ENCODE peak calls at places on chromosomes 7 and 10, in four cellular contexts. S is mesenchymal stem cell, K is IMR-90, J is H9. E is an unnamed sample.

GRCh38 chr10:93915603-93916002 is 21.8 kb downstream of the SLC35G1 start:
- DNase-seq in S (no peak), K (no peak), J (peak; percentile 68), E (no peak)

GRCh38 chr7:99244942-99245341 is 27.7 kb upstream of the MYH16 start:
- DNase-seq in S (no peak), K (peak; percentile 67), J (no peak), E (no peak)

GRCh38 chr10:102117391-102118159 is 2.6 kb downstream of the LDB1 start:
- DNase-seq in S (peak; percentile 88), K (peak; percentile 73), J (peak; percentile 77), E (peak; percentile 59)

GRCh38 chr7:144854839-144855424 is 19.1 kb upstream of the TPK1 start:
- DNase-seq in S (peak; percentile 24), K (no peak), J (no peak), E (peak; percentile 30)

GRCh38 chr10:3172081-3172445 is 519 bp downstream of the PITRM1 start:
- DNase-seq in S (peak; percentile 72), K (peak; percentile 78), J (no peak), E (no peak)

GRCh38 chr10:61475449-61475873 is 22.3 kb upstream of the TMEM26 start:
- DNase-seq in S (peak; percentile 65), K (peak; percentile 66), J (no peak), E (no peak)

GRCh38 chr10:132243646-132244045 is 56.9 kb downstream of the DPYSL4 start:
- DNase-seq in S (no peak), K (no peak), J (no peak), E (no peak)

GRCh38 chr7:151633516-151633812 is 113.8 kb upstream of the RHEB start:
- DNase-seq in S (no peak), K (no peak), J (no peak), E (no peak)

GRCh38 chr7:2948794-2949193 is 94.9 kb downstream of the CARD11 start:
- DNase-seq in S (no peak), K (no peak), J (no peak), E (no peak)

GRCh38 chr7:77698042-77698625 is 1.9 kb downstream of the RSBN1L start:
- DNase-seq in S (no peak), K (no peak), J (no peak), E (no peak)

DNA sequence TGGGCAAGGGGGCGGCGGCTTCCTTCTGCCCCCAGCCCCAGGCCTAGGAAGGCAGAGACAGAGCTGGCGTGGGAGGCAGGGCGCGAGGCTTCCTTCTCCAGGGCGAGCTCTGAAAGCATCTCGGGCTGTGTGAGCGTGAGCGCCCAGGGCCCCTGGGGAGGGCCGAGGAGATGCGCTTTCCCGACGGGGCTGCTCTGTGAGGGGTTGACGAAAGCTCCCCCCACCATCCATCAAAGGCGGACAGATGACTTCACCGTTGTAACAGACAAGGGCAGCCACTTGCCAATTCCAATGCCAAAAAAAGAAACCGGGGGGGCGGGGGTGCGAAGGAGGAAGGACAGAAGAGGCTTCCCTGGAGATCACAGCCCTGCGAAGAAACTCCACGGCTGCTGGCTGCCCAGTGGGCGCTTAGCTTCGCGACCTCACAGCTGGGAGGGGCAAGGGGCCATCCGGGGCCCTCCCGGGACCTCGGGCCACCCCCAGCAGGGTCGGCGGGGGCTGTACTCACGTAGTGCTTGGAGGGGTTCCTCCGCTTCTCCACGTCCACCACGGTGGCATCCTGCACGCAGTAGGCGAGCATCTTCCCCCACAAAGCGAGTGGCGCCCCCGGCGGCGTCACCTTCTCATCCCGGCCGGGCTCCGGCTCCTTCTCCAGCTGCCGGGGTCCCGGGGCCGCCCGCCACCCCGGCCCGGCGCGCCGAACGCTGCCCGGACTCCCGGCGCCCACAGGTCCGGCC is 521 bp downstream of the SH3PXD2A start:
- DNase-seq in S (peak; percentile 66), K (peak; percentile 24), J (peak; percentile 48), E (no peak)
- H3K4me1 ChIP-seq in S (peaks cover 18% of the 10 kb centered on the region), K (peaks cover 33% of the 10 kb centered on the region), J (no peaks in the 10 kb centered on the region), E (peaks cover 20% of the 10 kb centered on the region)

DNA sequence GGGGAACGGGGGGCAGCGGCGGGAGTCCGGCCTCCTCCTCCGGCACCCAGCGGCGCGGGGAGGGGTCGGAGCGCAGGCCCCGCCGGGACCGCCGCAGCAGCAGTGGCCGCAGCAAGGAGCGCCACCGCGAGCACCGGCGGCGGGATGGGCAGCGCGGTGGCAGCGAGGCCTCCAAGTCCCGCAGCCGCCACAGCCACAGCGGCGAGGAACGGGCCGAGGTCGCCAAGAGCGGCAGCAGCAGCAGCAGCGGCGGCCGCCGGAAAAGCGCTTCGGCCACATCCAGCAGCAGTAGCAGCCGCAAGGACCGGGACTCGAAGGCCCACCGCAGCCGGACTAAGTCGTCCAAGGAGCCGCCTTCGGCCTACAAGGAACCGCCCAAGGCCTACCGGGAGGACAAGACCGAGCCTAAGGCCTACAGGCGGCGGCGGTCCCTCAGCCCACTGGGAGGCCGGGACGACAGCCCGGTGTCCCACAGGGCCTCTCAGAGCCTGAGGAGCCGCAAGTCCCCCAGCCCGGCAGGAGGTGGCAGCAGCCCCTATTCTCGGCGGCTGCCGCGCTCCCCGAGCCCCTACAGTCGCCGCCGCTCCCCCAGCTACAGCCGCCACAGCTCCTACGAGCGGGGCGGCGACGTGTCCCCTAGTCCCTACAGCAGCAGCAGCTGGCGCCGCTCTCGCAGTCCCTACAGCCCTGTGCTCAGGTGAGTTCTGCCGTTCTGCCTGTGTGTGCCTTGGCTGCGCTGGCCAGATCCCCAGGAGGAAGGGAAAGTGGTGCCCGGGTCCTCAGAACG is 1.3 kb downstream of the CDK13 start:
- DNase-seq in S (peak; percentile 77), K (peak; percentile 52), J (peak; percentile 77), E (peak; percentile 62)
- H3K23ac ChIP-seq in S (peak overlapping the region; percentile 91), K (peak overlapping the region; percentile 92), J (no peak overlapping the region), E (peak overlapping the region; percentile 99)

GRCh38 chr7:4102231-4102841 is 579.8 kb upstream of the FOXK1 start:
- DNase-seq in S (no peak), K (no peak), J (no peak), E (no peak)
- H4K8ac ChIP-seq in S (peak overlapping the region; percentile 38), K (no peak overlapping the region), J (no peak overlapping the region), E (no peak overlapping the region)

GRCh38 chr7:23003505-23004246 is 10.3 kb downstream of the HYCC1 start:
- DNase-seq in S (no peak), K (peak; percentile 15), J (no peak), E (no peak)

GRCh38 chr7:23002698-23003097 is 11.2 kb downstream of the HYCC1 start:
- DNase-seq in S (no peak), K (no peak), J (no peak), E (no peak)

GRCh38 chr7:23000597-23001360 is 13.2 kb downstream of the HYCC1 start:
- DNase-seq in S (no peak), K (no peak), J (no peak), E (no peak)

GRCh38 chr7:23004247-23004520 is 9.7 kb downstream of the HYCC1 start:
- DNase-seq in S (no peak), K (no peak), J (no peak), E (no peak)

DNA sequence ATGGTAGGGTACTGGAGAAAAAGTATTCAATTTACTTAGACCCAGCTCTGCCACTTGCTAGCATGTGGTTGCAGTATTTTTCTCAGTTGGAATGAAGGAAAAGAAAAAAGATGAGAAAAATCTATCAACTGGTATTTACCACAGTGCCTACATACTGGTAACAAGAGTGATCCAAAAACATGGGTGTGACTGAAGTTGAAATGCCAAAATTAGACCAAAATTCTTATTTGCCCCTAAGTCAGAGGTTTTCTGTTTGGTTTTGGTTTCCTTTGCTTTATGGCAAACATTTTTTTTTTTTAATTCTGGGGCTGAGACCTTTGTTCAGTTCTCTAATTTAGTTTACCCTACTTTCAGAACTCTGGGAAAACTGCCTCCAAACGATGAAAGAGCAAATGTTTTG is 12.3 kb downstream of the HYCC1 start:
- DNase-seq in S (no peak), K (no peak), J (no peak), E (no peak)
- H3K4me1 ChIP-seq in S (no peaks in the 10 kb centered on the region), K (peaks cover 16% of the 10 kb centered on the region), J (peaks cover 9% of the 10 kb centered on the region), E (no peaks in the 10 kb centered on the region)

GRCh38 chr7:134276951-134277350 is 39.8 kb downstream of the SLC35B4 start:
- DNase-seq in S (no peak), K (no peak), J (no peak), E (no peak)
- H3K23ac ChIP-seq in S (no peak overlapping the region), K (no peak overlapping the region), J (no peak overlapping the region), E (no peak overlapping the region)

GRCh38 chr7:66597472-66597871 is 31.2 kb upstream of the KCTD7 start:
- DNase-seq in S (no peak), K (no peak), J (no peak), E (no peak)

GRCh38 chr7:66591801-66592596 is 36.7 kb upstream of the KCTD7 start:
- DNase-seq in S (peak; percentile 92), K (peak; percentile 90), J (peak; percentile 91), E (peak; percentile 76)
- H4K8ac ChIP-seq in S (peak overlapping the region; percentile 98), K (peak overlapping the region; percentile 85), J (no peak overlapping the region), E (no peak overlapping the region)

GRCh38 chr10:79081353-79082034 is 12.7 kb downstream of the ZMIZ1 start:
- DNase-seq in S (peak; percentile 94), K (peak; percentile 96), J (no peak), E (no peak)
- H3K4me1 ChIP-seq in S (peaks cover 85% of the 10 kb centered on the region), K (peaks cover 74% of the 10 kb centered on the region), J (peaks cover 10% of the 10 kb centered on the region), E (peaks cover 32% of the 10 kb centered on the region)

DNA sequence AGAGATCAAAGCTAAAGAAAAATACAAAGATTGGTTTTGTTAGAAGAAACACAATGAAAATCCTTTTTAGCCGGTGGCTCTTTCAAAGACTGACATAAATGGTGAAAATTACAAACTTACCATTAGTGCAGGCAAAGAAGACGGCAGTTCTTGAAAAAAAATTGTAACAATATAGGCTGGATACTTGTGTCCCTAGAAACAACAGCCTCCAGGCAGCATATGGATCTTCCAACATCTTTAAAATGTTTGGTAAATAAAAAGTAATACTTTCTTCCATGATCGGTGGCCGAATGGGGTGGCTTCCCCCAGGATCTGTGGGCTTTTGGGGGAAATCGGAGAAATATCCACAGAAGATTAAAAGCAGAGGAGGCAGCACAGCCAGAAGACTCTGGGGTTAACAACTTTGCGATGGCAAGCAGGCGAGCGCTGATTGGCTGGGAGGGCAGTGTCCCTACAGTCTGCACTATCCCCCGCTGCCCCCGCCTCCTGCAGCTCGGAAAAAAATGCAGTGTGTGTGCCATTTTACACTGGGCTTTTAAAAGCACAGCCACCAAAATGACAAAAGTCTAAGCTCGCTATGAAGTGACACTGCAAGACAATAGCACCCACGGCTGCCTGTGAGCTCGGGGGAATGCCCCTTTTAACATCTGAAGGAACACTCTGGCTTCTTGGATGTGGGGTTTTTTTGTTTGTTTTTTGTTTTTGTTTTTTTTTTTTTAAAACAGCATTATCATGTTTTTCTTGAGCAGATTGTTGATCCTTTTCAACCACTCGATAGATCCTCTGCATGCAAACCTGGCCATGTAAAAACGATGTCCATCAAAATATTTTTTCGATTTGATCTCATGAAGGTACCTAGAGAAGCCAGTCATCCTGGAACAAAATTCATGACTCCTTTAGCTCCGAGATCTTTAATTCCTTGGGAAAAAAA is 31.7 kb upstream of the EPC1 start:
- DNase-seq in S (peak; percentile 93), K (peak; percentile 85), J (peak; percentile 89), E (peak; percentile 78)
- H3K23ac ChIP-seq in S (no peak overlapping the region), K (peak overlapping the region; percentile 95), J (no peak overlapping the region), E (no peak overlapping the region)

E was measured in neuronal stem cell.